ENCODE peak calls at places on chromosomes 2 and 18, in five cellular contexts. H, Q, J, F and S are unnamed samples.

GRCh38 chr18:37019157-37019571 is 190.2 kb downstream of the KIAA1328 start:
- DNase-seq in H (no peak), Q (no peak), J (no peak), F (no peak), S (no peak)

GRCh38 chr18:61731169-61731568 is 161.6 kb downstream of the RNF152 start:
- DNase-seq in H (no peak), Q (no peak), J (no peak), F (no peak), S (no peak)

GRCh38 chr2:164485541-164485940 is 135.7 kb downstream of the GRB14 start:
- DNase-seq in H (no peak), Q (no peak), J (no peak), F (no peak), S (no peak)

GRCh38 chr2:221999702-222000101 is 299.1 kb downstream of the PAX3 start:
- DNase-seq in H (no peak), Q (no peak), J (no peak), F (no peak), S (no peak)

GRCh38 chr2:10469955-10470568 is 21.9 kb upstream of the ODC1 start:
- DNase-seq in H (no peak), Q (no peak), J (no peak), F (no peak), S (peak)

GRCh38 chr2:135152361-135152760 is 100.3 kb downstream of the RAB3GAP1 start:
- DNase-seq in H (no peak), Q (no peak), J (no peak), F (no peak), S (no peak)

GRCh38 chr18:55884498-55884897 is 296.5 kb upstream of the TCF4 start:
- DNase-seq in H (no peak), Q (no peak), J (no peak), F (no peak), S (no peak)

GRCh38 chr2:75324716-75325291 is 125.5 kb upstream of the TACR1 start:
- DNase-seq in H (no peak), Q (no peak), J (no peak), F (no peak), S (no peak)

GRCh38 chr2:236168110-236169067 is at the start of gene GBX2:
- DNase-seq in H (no peak), Q (peak), J (no peak), F (no peak), S (no peak)

GRCh38 chr18:46332956-46333355 is 228.8 kb downstream of the HAUS1 start:
- DNase-seq in H (no peak), Q (no peak), J (no peak), F (no peak), S (peak)

GRCh38 chr2:24403168-24403850 is 43.0 kb upstream of the ITSN2 start:
- DNase-seq in H (no peak), Q (no peak), J (no peak), F (no peak), S (no peak)

GRCh38 chr2:224073676-224074075 is 34.6 kb upstream of the SERPINE2 start:
- DNase-seq in H (no peak), Q (no peak), J (no peak), F (no peak), S (no peak)

GRCh38 chr18:39366086-39366485 is 1800.5 kb upstream of the CELF4 start:
- DNase-seq in H (no peak), Q (no peak), J (no peak), F (no peak), S (no peak)

GRCh38 chr2:144522741-144523605 is 3.1 kb upstream of the ZEB2 start:
- DNase-seq in H (no peak), Q (no peak), J (no peak), F (no peak), S (peak)

GRCh38 chr2:24824966-24825882 is 32.0 kb downstream of the CENPO start:
- DNase-seq in H (peak), Q (peak), J (no peak), F (no peak), S (peak)

GRCh38 chr2:10267036-10267435 is 35.7 kb upstream of the HPCAL1 start:
- DNase-seq in H (no peak), Q (no peak), J (no peak), F (peak), S (no peak)

GRCh38 chr2:127174977-127175376 is 45.1 kb downstream of the CYP27C1 start:
- DNase-seq in H (no peak), Q (no peak), J (no peak), F (no peak), S (peak)